ENCODE peak calls at places on chromosomes 13 and 19, in four cellular contexts. One of them, this sample, is unnamed.

GRCh38 chr19:42199440-42200115 is 17.9 kb downstream of the DEDD2 start:
- DNase-seq in transverse colon: peak; percentile 53
- DNase-seq in GM12865: peak; percentile 89
- DNase-seq in BJ: no peak
- DNase-seq in this sample: no peak

GRCh38 chr19:32464279-32464678 is 58.7 kb downstream of the DPY19L3 start:
- DNase-seq in BJ: no peak
- DNase-seq in transverse colon: no peak
- DNase-seq in GM12865: peak; percentile 11
- DNase-seq in this sample: no peak

GRCh38 chr13:80029170-80029569 is 311.8 kb downstream of the SPRY2 start:
- DNase-seq in BJ: no peak
- DNase-seq in transverse colon: no peak
- DNase-seq in GM12865: no peak
- DNase-seq in this sample: no peak

GRCh38 chr13:44573790-44574465 is 2.2 kb downstream of the TSC22D1 start:
- DNase-seq in BJ: no peak
- DNase-seq in GM12865: peak; percentile 53
- DNase-seq in transverse colon: no peak
- DNase-seq in this sample: no peak

GRCh38 chr19:41276231-41276630 is 12.1 kb downstream of the HNRNPUL1 start:
- DNase-seq in transverse colon: no peak
- DNase-seq in GM12865: no peak
- DNase-seq in BJ: no peak
- DNase-seq in this sample: no peak

GRCh38 chr19:50486823-50487515 is 10.3 kb upstream of the GARIN5A start:
- DNase-seq in BJ: no peak
- DNase-seq in GM12865: peak; percentile 71
- DNase-seq in transverse colon: no peak
- DNase-seq in this sample: no peak

GRCh38 chr13:27533155-27533643 is 82.8 kb upstream of the MTIF3 start:
- DNase-seq in transverse colon: peak; percentile 87
- DNase-seq in GM12865: peak; percentile 45
- DNase-seq in BJ: no peak
- DNase-seq in this sample: peak; percentile 19

GRCh38 chr19:47587295-47587694 is 14.3 kb upstream of the ZNF541 start:
- DNase-seq in transverse colon: no peak
- DNase-seq in BJ: no peak
- DNase-seq in GM12865: no peak
- DNase-seq in this sample: no peak

GRCh38 chr13:23993439-23993980 is 96.2 kb upstream of the C1QTNF9B start:
- DNase-seq in GM12865: peak; percentile 29
- DNase-seq in BJ: no peak
- DNase-seq in transverse colon: no peak
- DNase-seq in this sample: no peak

GRCh38 chr13:52002361-52002760 is 8.9 kb downstream of the ATP7B start:
- DNase-seq in BJ: no peak
- DNase-seq in transverse colon: no peak
- DNase-seq in GM12865: no peak
- DNase-seq in this sample: no peak

GRCh38 chr19:21023901-21024300 is 3.4 kb downstream of the ZNF430 start:
- DNase-seq in BJ: peak; percentile 14
- DNase-seq in GM12865: no peak
- DNase-seq in transverse colon: no peak
- DNase-seq in this sample: no peak

GRCh38 chr19:45251452-45252354 is 632 bp downstream of the MARK4 start:
- DNase-seq in GM12865: peak; percentile 18
- DNase-seq in transverse colon: peak; percentile 12
- DNase-seq in BJ: no peak
- DNase-seq in this sample: no peak

GRCh38 chr19:14661372-14661924 is 13.2 kb downstream of the ADGRE3 start:
- DNase-seq in transverse colon: no peak
- DNase-seq in GM12865: no peak
- DNase-seq in BJ: no peak
- DNase-seq in this sample: no peak

GRCh38 chr13:101941095-101941777 is 460.6 kb downstream of the FGF14 start:
- DNase-seq in BJ: no peak
- DNase-seq in transverse colon: no peak
- DNase-seq in GM12865: no peak
- DNase-seq in this sample: no peak

GRCh38 chr13:83150616-83151307 is 731.5 kb downstream of the SLITRK1 start:
- DNase-seq in GM12865: no peak
- DNase-seq in BJ: peak; percentile 9
- DNase-seq in transverse colon: no peak
- DNase-seq in this sample: no peak

GRCh38 chr19:54444737-54445136 is 4.3 kb upstream of the LENG8 start:
- DNase-seq in BJ: no peak
- DNase-seq in GM12865: no peak
- DNase-seq in transverse colon: peak; percentile 76
- DNase-seq in this sample: no peak

GRCh38 chr13:90968510-90968909 is 379.0 kb upstream of the MIR17HG start:
- DNase-seq in BJ: no peak
- DNase-seq in transverse colon: no peak
- DNase-seq in GM12865: peak; percentile 10
- DNase-seq in this sample: no peak

GRCh38 chr13:27170521-27171243 is 929 bp downstream of the USP12 start:
- DNase-seq in GM12865: no peak
- DNase-seq in transverse colon: peak; percentile 49
- DNase-seq in BJ: no peak
- DNase-seq in this sample: no peak

GRCh38 chr19:2719910-2720776 is 1.0 kb downstream of the DIRAS1 start:
- DNase-seq in GM12865: no peak
- DNase-seq in transverse colon: no peak
- DNase-seq in BJ: no peak
- DNase-seq in this sample: no peak

GRCh38 chr19:12778905-12779161 is 3.5 kb upstream of the HOOK2 start:
- DNase-seq in transverse colon: no peak
- DNase-seq in GM12865: peak; percentile 37
- DNase-seq in BJ: no peak
- DNase-seq in this sample: no peak

GRCh38 chr13:79141082-79141481 is 265.0 kb downstream of the RBM26 start:
- DNase-seq in GM12865: no peak
- DNase-seq in transverse colon: no peak
- DNase-seq in BJ: no peak
- DNase-seq in this sample: no peak

GRCh38 chr19:13181747-13182388 is 31.7 kb downstream of the IER2 start:
- DNase-seq in GM12865: peak; percentile 38
- DNase-seq in transverse colon: peak; percentile 79
- DNase-seq in BJ: peak; percentile 55
- DNase-seq in this sample: no peak

GRCh38 chr13:77511552-77511951 is 24.0 kb upstream of the SCEL start:
- DNase-seq in GM12865: no peak
- DNase-seq in BJ: no peak
- DNase-seq in transverse colon: no peak
- DNase-seq in this sample: no peak

GRCh38 chr19:15378529-15379082 is 981 bp downstream of the AKAP8 start:
- DNase-seq in BJ: no peak
- DNase-seq in transverse colon: peak; percentile 64
- DNase-seq in GM12865: peak; percentile 79
- DNase-seq in this sample: no peak

GRCh38 chr13:30340367-30341184 is 33.2 kb upstream of the KATNAL1 start:
- DNase-seq in BJ: peak; percentile 98
- DNase-seq in GM12865: no peak
- DNase-seq in transverse colon: peak; percentile 45
- DNase-seq in this sample: no peak

GRCh38 chr19:27774337-27774736 is 1438.6 kb downstream of the UQCRFS1 start:
- DNase-seq in GM12865: no peak
- DNase-seq in transverse colon: no peak
- DNase-seq in BJ: no peak
- DNase-seq in this sample: no peak

GRCh38 chr19:46221981-46222610 is 7.4 kb upstream of the IGFL1 start:
- DNase-seq in BJ: no peak
- DNase-seq in transverse colon: no peak
- DNase-seq in GM12865: no peak
- DNase-seq in this sample: no peak

GRCh38 chr19:51821511-51821910 is 26.6 kb downstream of the FPR3 start:
- DNase-seq in GM12865: no peak
- DNase-seq in transverse colon: no peak
- DNase-seq in BJ: no peak
- DNase-seq in this sample: no peak

DNA sequence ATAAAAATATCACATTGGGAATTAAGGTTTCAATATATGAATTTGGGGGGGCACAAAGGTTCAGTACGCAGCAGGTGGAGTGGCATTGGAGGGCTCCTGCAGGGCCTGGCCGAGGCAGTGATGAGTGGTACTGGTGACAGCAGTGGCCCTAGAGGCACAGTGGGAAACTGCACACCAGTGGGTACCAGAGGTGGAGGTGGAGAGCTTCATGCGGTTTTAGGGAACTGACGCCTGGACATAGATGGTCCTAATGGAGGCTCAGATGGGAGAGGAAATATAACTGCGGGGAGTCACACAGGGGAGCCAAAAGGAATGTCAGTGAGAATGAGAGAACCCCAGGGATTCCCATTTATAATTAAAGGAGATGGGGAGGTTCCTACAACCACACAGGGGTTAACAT is 156.2 kb downstream of the COG6 start:
- DNase-seq in GM12865: no peak
- DNase-seq in transverse colon: no peak
- DNase-seq in BJ: no peak
- DNase-seq in this sample: no peak
- TF ChIP-seq CTCF in GM12865: peak; percentile 28
- TF ChIP-seq CTCF in transverse colon: no peak
- TF ChIP-seq CTCF in BJ: no peak
- TF ChIP-seq CTCF in this sample: no peak

GRCh38 chr13:33000365-33000764 is 15.9 kb upstream of the KL start:
- DNase-seq in GM12865: no peak
- DNase-seq in BJ: no peak
- DNase-seq in transverse colon: no peak
- DNase-seq in this sample: no peak
- TF ChIP-seq CTCF in GM12865: no peak
- TF ChIP-seq CTCF in BJ: no peak
- TF ChIP-seq CTCF in transverse colon: no peak
- TF ChIP-seq CTCF in this sample: no peak

GRCh38 chr19:19758164-19758563 is 25.3 kb upstream of the ZNF14 start:
- DNase-seq in BJ: no peak
- DNase-seq in GM12865: no peak
- DNase-seq in transverse colon: no peak
- DNase-seq in this sample: no peak
- TF ChIP-seq CTCF in BJ: no peak
- TF ChIP-seq CTCF in GM12865: no peak
- TF ChIP-seq CTCF in transverse colon: no peak
- TF ChIP-seq CTCF in this sample: no peak

GRCh38 chr13:81480634-81481033 is 1139.7 kb upstream of the SPRY2 start:
- DNase-seq in GM12865: no peak
- DNase-seq in BJ: no peak
- DNase-seq in transverse colon: no peak
- DNase-seq in this sample: no peak
- TF ChIP-seq CTCF in GM12865: no peak
- TF ChIP-seq CTCF in BJ: no peak
- TF ChIP-seq CTCF in transverse colon: no peak
- TF ChIP-seq CTCF in this sample: peak; percentile 21

GRCh38 chr13:75416327-75417005 is 65.5 kb downstream of the TBC1D4 start:
- DNase-seq in transverse colon: no peak
- DNase-seq in BJ: no peak
- DNase-seq in GM12865: peak; percentile 68
- DNase-seq in this sample: no peak
- TF ChIP-seq CTCF in transverse colon: no peak
- TF ChIP-seq CTCF in BJ: no peak
- TF ChIP-seq CTCF in GM12865: peak; percentile 8
- TF ChIP-seq CTCF in this sample: no peak

DNA sequence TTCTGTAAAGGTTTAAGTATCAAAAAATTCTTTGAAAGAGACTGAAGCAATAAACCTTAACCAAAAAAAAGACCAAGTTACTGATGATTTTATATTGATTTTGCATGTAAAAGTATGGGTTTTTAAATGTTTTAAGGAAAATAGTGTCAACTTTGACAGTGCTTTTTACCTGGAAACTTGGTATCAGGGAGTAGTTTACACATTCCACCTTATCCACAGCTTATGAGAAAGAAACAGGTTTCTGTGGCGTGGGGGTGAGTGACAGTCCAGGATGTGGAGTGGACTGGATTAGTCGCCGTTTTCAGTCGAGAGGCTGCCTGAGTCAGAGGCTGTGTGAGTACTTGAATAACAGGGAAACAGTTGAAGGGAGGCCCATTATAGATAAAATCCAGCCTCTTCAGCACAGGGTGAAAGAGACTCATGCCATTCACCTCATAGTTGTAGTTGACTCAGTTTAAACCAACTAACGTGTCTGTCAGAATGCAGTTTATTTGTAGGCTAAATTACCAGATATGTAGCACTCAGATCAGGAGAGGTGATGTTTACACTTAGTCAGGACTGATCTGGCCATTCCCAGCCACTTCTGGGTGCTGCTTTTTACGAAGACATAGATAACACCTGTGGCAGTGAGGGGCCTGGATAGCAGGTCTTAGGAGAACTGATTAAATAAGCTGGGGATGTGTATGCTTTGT is 595 bp upstream of the GPR183 start:
- DNase-seq in transverse colon: peak; percentile 41
- DNase-seq in GM12865: peak; percentile 83
- DNase-seq in BJ: no peak
- DNase-seq in this sample: peak; percentile 74
- TF ChIP-seq CTCF in transverse colon: no peak
- TF ChIP-seq CTCF in GM12865: no peak
- TF ChIP-seq CTCF in BJ: no peak
- TF ChIP-seq CTCF in this sample: no peak

GRCh38 chr13:50189450-50189849 is 174.2 kb downstream of the KCNRG start:
- DNase-seq in BJ: no peak
- DNase-seq in GM12865: peak; percentile 5
- DNase-seq in transverse colon: no peak
- DNase-seq in this sample: no peak
- TF ChIP-seq CTCF in BJ: no peak
- TF ChIP-seq CTCF in GM12865: no peak
- TF ChIP-seq CTCF in transverse colon: no peak
- TF ChIP-seq CTCF in this sample: no peak

This sample was measured in kidney epithelial cell.